ENCODE peak calls at places on chromosomes 5 and 9, in eight cellular contexts. B is heart left ventricle; H is GM23248; Y is pancreas; T is CD8-positive, alpha-beta T cell; Q is left lung; M is neural progenitor cell; X is HCT116. W is an unnamed sample.

GRCh38 chr9:98804083-98804482 is 3.4 kb upstream of the GALNT12 start:
- DNase-seq in B (no peak), H (peak; percentile 10), Y (no peak), T (no peak), Q (no peak), M (no peak), X (no peak), W (no peak)

GRCh38 chr9:117725426-117725887 is 21.3 kb downstream of the TLR4 start:
- DNase-seq in B (no peak), H (peak; percentile 65), Y (no peak), T (no peak), Q (no peak), M (no peak), X (no peak), W (no peak)

GRCh38 chr5:114055810-114056476 is 305.9 kb upstream of the KCNN2 start:
- DNase-seq in B (peak; percentile 32), H (no peak), Y (peak; percentile 83), T (no peak), Q (no peak), M (peak; percentile 56), X (no peak), W (no peak)

GRCh38 chr9:114902773-114903589 is 27.4 kb downstream of the TNFSF8 start:
- DNase-seq in B (no peak), H (peak; percentile 50), Y (no peak), T (no peak), Q (no peak), M (no peak), X (no peak), W (no peak)

GRCh38 chr5:59599729-59600128 is 293.8 kb downstream of the PDE4D start:
- DNase-seq in B (no peak), H (no peak), Y (no peak), T (no peak), Q (no peak), M (no peak), X (no peak), W (no peak)

GRCh38 chr9:26744362-26744965 is 148.1 kb downstream of the CAAP1 start:
- DNase-seq in B (no peak), H (peak; percentile 41), Y (no peak), T (no peak), Q (no peak), M (peak; percentile 31), X (peak; percentile 10), W (no peak)

GRCh38 chr5:134133213-134133994 is 18.9 kb downstream of the TCF7 start:
- DNase-seq in B (no peak), H (no peak), Y (peak; percentile 49), T (no peak), Q (peak; percentile 30), M (no peak), X (no peak), W (no peak)

GRCh38 chr5:134594797-134595457 is 37.7 kb downstream of the SAR1B start:
- DNase-seq in B (no peak), H (no peak), Y (no peak), T (no peak), Q (no peak), M (no peak), X (no peak), W (no peak)

DNA sequence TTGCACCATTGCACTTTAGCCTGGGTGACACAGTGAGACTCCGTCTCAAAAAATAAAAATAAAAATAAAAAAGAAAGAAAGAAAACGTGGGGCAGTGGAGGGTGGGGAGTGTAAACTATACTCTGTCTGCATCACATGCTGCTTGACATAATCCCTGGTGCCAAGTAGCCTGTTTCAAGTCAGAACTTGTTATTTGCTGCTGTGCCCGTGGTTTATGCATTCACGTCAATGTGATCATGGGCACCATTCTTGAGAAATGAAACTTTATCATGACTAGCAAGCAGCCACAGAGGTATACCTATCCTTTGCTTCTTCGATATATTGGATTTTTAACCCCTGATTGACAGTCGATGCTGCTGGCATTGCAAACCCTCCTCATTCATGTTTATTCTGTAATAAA is 4.1 kb upstream of the SMU1 start:
- DNase-seq in B (no peak), H (peak; percentile 16), Y (no peak), T (no peak), Q (no peak), M (no peak), X (no peak), W (no peak)
- H3K4me1 ChIP-seq in B (peaks cover 14% of the 10 kb centered on the region), H (peaks cover 14% of the 10 kb centered on the region), Y (peaks cover 3% of the 10 kb centered on the region), T (peaks cover 39% of the 10 kb centered on the region), Q (peaks cover 8% of the 10 kb centered on the region), M (peaks cover 2% of the 10 kb centered on the region), X (peaks cover 11% of the 10 kb centered on the region), W (peaks cover 18% of the 10 kb centered on the region)

GRCh38 chr5:142611154-142611553 is 74.7 kb downstream of the FGF1 start:
- DNase-seq in B (peak; percentile 69), H (peak; percentile 75), Y (no peak), T (peak; percentile 30), Q (peak; percentile 56), M (peak; percentile 69), X (peak; percentile 60), W (peak; percentile 83)

GRCh38 chr5:142610176-142611001 is 75.5 kb downstream of the FGF1 start:
- DNase-seq in B (no peak), H (no peak), Y (no peak), T (no peak), Q (no peak), M (no peak), X (no peak), W (no peak)

GRCh38 chr5:142612388-142612787 is 73.5 kb downstream of the FGF1 start:
- DNase-seq in B (no peak), H (no peak), Y (no peak), T (no peak), Q (no peak), M (no peak), X (no peak), W (no peak)

GRCh38 chr5:142614054-142614453 is 71.8 kb downstream of the FGF1 start:
- DNase-seq in B (no peak), H (no peak), Y (no peak), T (no peak), Q (no peak), M (no peak), X (no peak), W (no peak)

DNA sequence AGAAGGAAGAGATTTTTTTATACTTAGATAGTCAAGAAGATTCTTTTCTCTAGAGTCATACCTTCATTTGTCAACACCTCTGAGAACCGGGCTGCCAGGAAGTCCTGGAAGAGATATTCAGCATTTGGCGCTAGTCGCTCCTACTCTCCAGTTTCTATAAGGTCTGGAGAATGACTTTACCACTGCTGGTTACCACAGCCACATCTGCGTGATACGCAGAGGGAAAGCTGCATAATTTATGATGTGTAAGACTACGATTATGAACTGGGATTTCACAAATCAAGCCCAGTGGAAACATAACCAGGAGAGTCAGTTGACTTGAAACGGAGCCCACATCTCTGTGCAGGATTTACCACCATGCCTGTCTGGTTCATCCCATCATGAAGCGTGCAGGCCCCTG is 72.7 kb downstream of the FGF1 start:
- DNase-seq in B (no peak), H (peak; percentile 90), Y (no peak), T (no peak), Q (no peak), M (no peak), X (no peak), W (no peak)
- H3K27ac ChIP-seq in B (no peak overlapping the region), H (peak overlapping the region; percentile 67), Y (no peak overlapping the region), T (no peak overlapping the region), Q (no peak overlapping the region), M (no peak overlapping the region), X (no peak overlapping the region), W (no peak overlapping the region)

GRCh38 chr5:54311178-54311811 is 922 bp upstream of the ARL15 start:
- DNase-seq in B (no peak), H (peak; percentile 52), Y (no peak), T (no peak), Q (no peak), M (no peak), X (no peak), W (no peak)
- H3K4me3 ChIP-seq in B (peak overlapping the region; percentile 84), H (peak overlapping the region; percentile 86), Y (peak overlapping the region; percentile 73), T (peak overlapping the region; percentile 97), Q (peak overlapping the region; percentile 92), M (peak overlapping the region; percentile 91), X (peak overlapping the region; percentile 85), W (peak overlapping the region; percentile 80)

GRCh38 chr5:5537426-5537825 is 114.9 kb downstream of the ICE1 start:
- DNase-seq in B (no peak), H (no peak), Y (no peak), T (no peak), Q (no peak), M (no peak), X (no peak), W (no peak)
- H3K4me1 ChIP-seq in B (no peaks in the 10 kb centered on the region), H (no peaks in the 10 kb centered on the region), Y (no peaks in the 10 kb centered on the region), T (no peaks in the 10 kb centered on the region), Q (no peaks in the 10 kb centered on the region), M (no peaks in the 10 kb centered on the region), X (no peaks in the 10 kb centered on the region), W (no peaks in the 10 kb centered on the region)

GRCh38 chr9:109558718-109559151 is 60.6 kb upstream of the PTPN3 start:
- DNase-seq in B (no peak), H (no peak), Y (no peak), T (no peak), Q (no peak), M (no peak), X (no peak), W (no peak)

GRCh38 chr9:109556786-109557185 is 58.7 kb upstream of the PTPN3 start:
- DNase-seq in B (no peak), H (no peak), Y (no peak), T (no peak), Q (no peak), M (no peak), X (no peak), W (no peak)

GRCh38 chr9:109557481-109557880 is 59.4 kb upstream of the PTPN3 start:
- DNase-seq in B (no peak), H (no peak), Y (no peak), T (no peak), Q (no peak), M (peak; percentile 4), X (no peak), W (no peak)

GRCh38 chr9:109555215-109555614 is 57.1 kb upstream of the PTPN3 start:
- DNase-seq in B (no peak), H (no peak), Y (no peak), T (no peak), Q (no peak), M (no peak), X (no peak), W (no peak)

DNA sequence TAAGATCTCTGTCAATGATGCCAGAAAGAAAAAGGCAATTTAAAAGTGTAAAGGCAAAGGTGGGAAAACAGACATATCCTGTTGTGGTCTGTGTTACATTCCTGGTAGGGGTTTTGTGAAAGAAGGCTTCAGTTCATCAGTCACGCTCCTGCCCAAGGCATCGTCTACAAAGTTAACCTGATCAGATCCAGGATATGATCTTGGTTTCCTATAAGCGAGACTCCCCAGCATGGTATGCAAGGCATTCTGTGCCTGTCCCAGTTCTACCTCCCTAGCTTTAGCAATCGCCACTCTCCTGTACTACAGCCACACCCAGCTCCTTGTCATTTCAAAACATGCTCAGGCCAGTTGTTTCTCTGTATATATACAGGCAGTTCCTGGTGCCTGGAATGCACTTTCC is 58.0 kb upstream of the PTPN3 start:
- DNase-seq in B (no peak), H (no peak), Y (no peak), T (no peak), Q (peak; percentile 41), M (no peak), X (no peak), W (no peak)
- H3K27ac ChIP-seq in B (no peak overlapping the region), H (no peak overlapping the region), Y (no peak overlapping the region), T (no peak overlapping the region), Q (no peak overlapping the region), M (no peak overlapping the region), X (no peak overlapping the region), W (no peak overlapping the region)

GRCh38 chr9:89038354-89039091 is 47.3 kb downstream of the S1PR3 start:
- DNase-seq in B (no peak), H (peak; percentile 97), Y (no peak), T (no peak), Q (no peak), M (no peak), X (no peak), W (peak; percentile 77)
- H3K4me3 ChIP-seq in B (no peak overlapping the region), H (peak overlapping the region; percentile 32), Y (no peak overlapping the region), T (no peak overlapping the region), Q (no peak overlapping the region), M (no peak overlapping the region), X (no peak overlapping the region), W (no peak overlapping the region)

W was measured in right atrium auricular region.